ENCODE peak calls at places on chromosomes 11 and 22, in ten cellular contexts. J is glutamatergic neuron; D is astrocyte; M is activated T-cell treated with anti-CD3 and anti-CD28 coated beads, Interleukin-2, amount 50 U/mL, for 24 hours; C is coronary artery; Z is NCI-H1092; A is nucleus accumbens; F is CD4-positive, CD25-positive, alpha-beta regulatory T cell; B is H54; K is astrocyte of the spinal cord. P is an unnamed sample.

GRCh38 chr11:110524227-110524626 is 94.5 kb downstream of the FDX1 start:
- DNase-seq in J (no peak), D (peak), M (no peak), C (no peak), Z (no peak), A (no peak), F (no peak), B (no peak), K (peak), P (peak)

GRCh38 chr11:48066881-48067800 is 86.8 kb downstream of the PTPRJ start:
- DNase-seq in J (no peak), D (peak), M (no peak), C (no peak), Z (no peak), A (no peak), F (no peak), B (no peak), K (peak), P (no peak)

GRCh38 chr11:100356035-100356434 is 331.1 kb upstream of the ARHGAP42 start:
- DNase-seq in J (no peak), D (no peak), M (no peak), C (no peak), Z (no peak), A (no peak), F (no peak), B (no peak), K (no peak), P (no peak)

GRCh38 chr11:72724851-72725730 is 27.1 kb downstream of the ARAP1 start:
- DNase-seq in J (peak), D (peak), M (peak), C (no peak), Z (peak), A (peak), F (peak), B (peak), K (peak), P (peak)

GRCh38 chr22:34380532-34380931 is 460.3 kb upstream of the LARGE1 start:
- DNase-seq in J (no peak), D (no peak), M (no peak), C (no peak), Z (no peak), A (no peak), F (no peak), B (no peak), K (no peak), P (no peak)

GRCh38 chr11:9280655-9281301 is 15.6 kb upstream of the DENND5A start:
- DNase-seq in J (no peak), D (peak), M (peak), C (no peak), Z (no peak), A (no peak), F (peak), B (no peak), K (peak), P (peak)

GRCh38 chr11:7670631-7671030 is 2.7 kb downstream of the CYB5R2 start:
- DNase-seq in J (no peak), D (no peak), M (no peak), C (no peak), Z (no peak), A (no peak), F (no peak), B (no peak), K (no peak), P (no peak)

GRCh38 chr11:68043349-68044144 is 4.7 kb downstream of the TCIRG1 start:
- DNase-seq in J (peak), D (peak), M (no peak), C (no peak), Z (peak), A (no peak), F (no peak), B (peak), K (peak), P (no peak)